ENCODE peak calls at places on chromosomes 7 and 10, in ten cellular contexts. O is neural crest cell; U is T-helper 2 cell; N is breast epithelium; S is Ammon's horn; T is HuH-7.5; K is midbrain; L is NCI-H774; R is PC-3; A is stimulated activated CD4-positive, alpha-beta T cell treated with anti-CD3 and anti-CD28 coated beads, Interleukin-1b, Interleukin-23, amount 100 ng/mL, for 1 hour. X is an unnamed sample.

GRCh38 chr10:28545967-28546644 is 13.2 kb downstream of the WAC start:
- DNase-seq in T (no peak), U (no peak), S (no peak), R (no peak), L (no peak), N (no peak), A (no peak), K (no peak), O (no peak), X (no peak)

GRCh38 chr10:100827819-100828743 is 82.7 kb downstream of the PAX2 start:
- DNase-seq in O (peak), R (peak), S (no peak), L (no peak), U (no peak), A (no peak), T (peak), K (no peak), N (peak), X (peak)

GRCh38 chr7:12765431-12766100 is 78.1 kb downstream of the ARL4A start:
- DNase-seq in A (no peak), N (no peak), K (no peak), R (no peak), S (no peak), T (no peak), L (no peak), U (no peak), O (no peak), X (no peak)

GRCh38 chr10:49080071-49080470 is 35.3 kb downstream of the VSTM4 start:
- DNase-seq in S (no peak), N (no peak), R (no peak), O (no peak), U (no peak), K (peak), A (no peak), L (no peak), T (no peak), X (no peak)

GRCh38 chr10:18214692-18215563 is 74.7 kb downstream of the CACNB2 start:
- DNase-seq in R (peak), L (no peak), N (no peak), S (peak), T (no peak), K (peak), O (peak), U (no peak), A (no peak), X (peak)

GRCh38 chr7:44292876-44293560 is 32.4 kb downstream of the CAMK2B start:
- DNase-seq in A (no peak), T (no peak), S (peak), K (no peak), O (no peak), R (no peak), N (peak), U (no peak), L (no peak), X (no peak)

GRCh38 chr7:142760071-142760642 is 10.6 kb upstream of the PRSS2 start:
- DNase-seq in L (no peak), O (no peak), T (no peak), S (no peak), U (no peak), A (no peak), N (no peak), K (no peak), R (no peak), X (no peak)

GRCh38 chr10:113059001-113059780 is 109.1 kb downstream of the TCF7L2 start:
- DNase-seq in N (no peak), R (no peak), O (no peak), T (no peak), A (no peak), L (no peak), U (no peak), K (peak), S (peak), X (peak)

GRCh38 chr10:43109671-43110249 is 28.5 kb upstream of the CSGALNACT2 start:
- DNase-seq in T (no peak), U (no peak), K (no peak), A (no peak), O (no peak), L (no peak), N (no peak), R (no peak), S (no peak), X (no peak)

GRCh38 chr10:64458341-64458740 is 937.1 kb downstream of the REEP3 start:
- DNase-seq in U (no peak), A (no peak), T (no peak), O (no peak), S (no peak), L (no peak), N (no peak), K (no peak), R (no peak), X (no peak)